ENCODE peak calls at places on chromosomes 7 and 10, in eight cellular contexts. One of them, this sample, is unnamed.

GRCh38 chr10:3094565-3095168 is 27.3 kb downstream of the PFKP start:
- DNase-seq in fibroblast of pulmonary artery: peak; percentile 47
- DNase-seq in choroid plexus epithelial cell: peak; percentile 40
- DNase-seq in MM.1S: no peak
- DNase-seq in lower lobe of right lung: no peak
- DNase-seq in GM23338: peak; percentile 6
- DNase-seq in adrenal gland: no peak
- DNase-seq in HAP-1: no peak
- DNase-seq in this sample: no peak

GRCh38 chr7:132881317-132881716 is 200.6 kb downstream of the CHCHD3 start:
- DNase-seq in fibroblast of pulmonary artery: no peak
- DNase-seq in choroid plexus epithelial cell: no peak
- DNase-seq in MM.1S: no peak
- DNase-seq in lower lobe of right lung: no peak
- DNase-seq in GM23338: no peak
- DNase-seq in adrenal gland: no peak
- DNase-seq in HAP-1: no peak
- DNase-seq in this sample: no peak

GRCh38 chr10:44776181-44776580 is 135.0 kb upstream of the TMEM72 start:
- DNase-seq in fibroblast of pulmonary artery: no peak
- DNase-seq in choroid plexus epithelial cell: no peak
- DNase-seq in MM.1S: no peak
- DNase-seq in lower lobe of right lung: no peak
- DNase-seq in GM23338: no peak
- DNase-seq in adrenal gland: no peak
- DNase-seq in HAP-1: no peak
- DNase-seq in this sample: no peak

GRCh38 chr10:78176320-78177012 is 142.8 kb downstream of the RPS24 start:
- DNase-seq in fibroblast of pulmonary artery: no peak
- DNase-seq in choroid plexus epithelial cell: no peak
- DNase-seq in MM.1S: no peak
- DNase-seq in lower lobe of right lung: no peak
- DNase-seq in GM23338: no peak
- DNase-seq in adrenal gland: no peak
- DNase-seq in HAP-1: no peak
- DNase-seq in this sample: no peak

GRCh38 chr7:155788616-155789000 is 23.7 kb downstream of the SHH start:
- DNase-seq in fibroblast of pulmonary artery: no peak
- DNase-seq in choroid plexus epithelial cell: no peak
- DNase-seq in MM.1S: no peak
- DNase-seq in lower lobe of right lung: no peak
- DNase-seq in GM23338: no peak
- DNase-seq in adrenal gland: no peak
- DNase-seq in HAP-1: no peak
- DNase-seq in this sample: no peak

GRCh38 chr10:123559066-123559822 is 106.9 kb upstream of the GPR26 start:
- DNase-seq in fibroblast of pulmonary artery: peak; percentile 66
- DNase-seq in choroid plexus epithelial cell: peak; percentile 68
- DNase-seq in MM.1S: peak; percentile 54
- DNase-seq in lower lobe of right lung: peak; percentile 65
- DNase-seq in GM23338: peak; percentile 79
- DNase-seq in adrenal gland: peak; percentile 71
- DNase-seq in HAP-1: peak; percentile 78
- DNase-seq in this sample: peak; percentile 59

GRCh38 chr10:129883637-129884389 is 80.3 kb downstream of the EBF3 start:
- DNase-seq in fibroblast of pulmonary artery: no peak
- DNase-seq in choroid plexus epithelial cell: no peak
- DNase-seq in MM.1S: no peak
- DNase-seq in lower lobe of right lung: no peak
- DNase-seq in GM23338: no peak
- DNase-seq in adrenal gland: no peak
- DNase-seq in HAP-1: no peak
- DNase-seq in this sample: no peak

GRCh38 chr7:47180268-47180826 is 401.6 kb downstream of the TNS3 start:
- DNase-seq in fibroblast of pulmonary artery: peak; percentile 79
- DNase-seq in choroid plexus epithelial cell: peak; percentile 86
- DNase-seq in MM.1S: peak; percentile 46
- DNase-seq in lower lobe of right lung: no peak
- DNase-seq in GM23338: peak; percentile 78
- DNase-seq in adrenal gland: peak; percentile 44
- DNase-seq in HAP-1: peak; percentile 51
- DNase-seq in this sample: no peak

GRCh38 chr10:871951-872403 is 59.5 kb downstream of the LARP4B start:
- DNase-seq in fibroblast of pulmonary artery: no peak
- DNase-seq in choroid plexus epithelial cell: no peak
- DNase-seq in MM.1S: no peak
- DNase-seq in lower lobe of right lung: no peak
- DNase-seq in GM23338: no peak
- DNase-seq in adrenal gland: no peak
- DNase-seq in HAP-1: no peak
- DNase-seq in this sample: no peak

GRCh38 chr7:158127241-158127640 is 460.4 kb downstream of the PTPRN2 start:
- DNase-seq in fibroblast of pulmonary artery: no peak
- DNase-seq in choroid plexus epithelial cell: no peak
- DNase-seq in MM.1S: no peak
- DNase-seq in lower lobe of right lung: no peak
- DNase-seq in GM23338: no peak
- DNase-seq in adrenal gland: no peak
- DNase-seq in HAP-1: no peak
- DNase-seq in this sample: no peak

GRCh38 chr7:106610996-106611886 is 49.7 kb downstream of the CCDC71L start:
- DNase-seq in fibroblast of pulmonary artery: peak; percentile 79
- DNase-seq in choroid plexus epithelial cell: peak; percentile 41
- DNase-seq in MM.1S: no peak
- DNase-seq in lower lobe of right lung: no peak
- DNase-seq in GM23338: peak; percentile 14
- DNase-seq in adrenal gland: no peak
- DNase-seq in HAP-1: no peak
- DNase-seq in this sample: no peak

GRCh38 chr7:134885967-134886352 is 100.3 kb upstream of the AGBL3 start:
- DNase-seq in fibroblast of pulmonary artery: peak; percentile 93
- DNase-seq in choroid plexus epithelial cell: peak; percentile 92
- DNase-seq in MM.1S: no peak
- DNase-seq in lower lobe of right lung: no peak
- DNase-seq in GM23338: no peak
- DNase-seq in adrenal gland: no peak
- DNase-seq in HAP-1: no peak
- DNase-seq in this sample: no peak

GRCh38 chr10:121598261-121599249 is at the start of gene FGFR2:
- DNase-seq in fibroblast of pulmonary artery: peak; percentile 51
- DNase-seq in choroid plexus epithelial cell: peak; percentile 54
- DNase-seq in MM.1S: peak; percentile 61
- DNase-seq in lower lobe of right lung: peak; percentile 83
- DNase-seq in GM23338: peak; percentile 92
- DNase-seq in adrenal gland: peak; percentile 85
- DNase-seq in HAP-1: peak; percentile 91
- DNase-seq in this sample: peak; percentile 87

GRCh38 chr7:1242601-1243289 is 10.1 kb downstream of the UNCX start:
- DNase-seq in fibroblast of pulmonary artery: no peak
- DNase-seq in choroid plexus epithelial cell: no peak
- DNase-seq in MM.1S: no peak
- DNase-seq in lower lobe of right lung: no peak
- DNase-seq in GM23338: peak; percentile 63
- DNase-seq in adrenal gland: no peak
- DNase-seq in HAP-1: no peak
- DNase-seq in this sample: no peak

GRCh38 chr7:74092321-74092963 is 8.8 kb downstream of the LIMK1 start:
- DNase-seq in fibroblast of pulmonary artery: no peak
- DNase-seq in choroid plexus epithelial cell: no peak
- DNase-seq in MM.1S: no peak
- DNase-seq in lower lobe of right lung: peak; percentile 57
- DNase-seq in GM23338: peak; percentile 43
- DNase-seq in adrenal gland: no peak
- DNase-seq in HAP-1: no peak
- DNase-seq in this sample: peak; percentile 51

GRCh38 chr10:84511709-84512108 is 183.3 kb downstream of the CCSER2 start:
- DNase-seq in fibroblast of pulmonary artery: no peak
- DNase-seq in choroid plexus epithelial cell: no peak
- DNase-seq in MM.1S: no peak
- DNase-seq in lower lobe of right lung: no peak
- DNase-seq in GM23338: no peak
- DNase-seq in adrenal gland: no peak
- DNase-seq in HAP-1: no peak
- DNase-seq in this sample: no peak

GRCh38 chr7:98685541-98685940 is 68.5 kb downstream of the NPTX2 start:
- DNase-seq in fibroblast of pulmonary artery: no peak
- DNase-seq in choroid plexus epithelial cell: no peak
- DNase-seq in MM.1S: no peak
- DNase-seq in lower lobe of right lung: no peak
- DNase-seq in GM23338: no peak
- DNase-seq in adrenal gland: no peak
- DNase-seq in HAP-1: no peak
- DNase-seq in this sample: no peak

GRCh38 chr7:142511801-142512200 is 237.5 kb upstream of the PRSS1 start:
- DNase-seq in fibroblast of pulmonary artery: no peak
- DNase-seq in choroid plexus epithelial cell: no peak
- DNase-seq in MM.1S: no peak
- DNase-seq in lower lobe of right lung: no peak
- DNase-seq in GM23338: no peak
- DNase-seq in adrenal gland: no peak
- DNase-seq in HAP-1: no peak
- DNase-seq in this sample: no peak

GRCh38 chr10:34145751-34146150 is 669.3 kb downstream of the PARD3 start:
- DNase-seq in fibroblast of pulmonary artery: peak; percentile 64
- DNase-seq in choroid plexus epithelial cell: peak; percentile 68
- DNase-seq in MM.1S: no peak
- DNase-seq in lower lobe of right lung: no peak
- DNase-seq in GM23338: no peak
- DNase-seq in adrenal gland: no peak
- DNase-seq in HAP-1: no peak
- DNase-seq in this sample: no peak

GRCh38 chr10:92552310-92552709 is 21.6 kb downstream of the IDE start:
- DNase-seq in fibroblast of pulmonary artery: no peak
- DNase-seq in choroid plexus epithelial cell: no peak
- DNase-seq in MM.1S: no peak
- DNase-seq in lower lobe of right lung: no peak
- DNase-seq in GM23338: no peak
- DNase-seq in adrenal gland: no peak
- DNase-seq in HAP-1: no peak
- DNase-seq in this sample: no peak

GRCh38 chr10:80168111-80168511 is 35.6 kb downstream of the PLAC9 start:
- DNase-seq in fibroblast of pulmonary artery: no peak
- DNase-seq in choroid plexus epithelial cell: no peak
- DNase-seq in MM.1S: no peak
- DNase-seq in lower lobe of right lung: no peak
- DNase-seq in GM23338: no peak
- DNase-seq in adrenal gland: no peak
- DNase-seq in HAP-1: no peak
- DNase-seq in this sample: no peak

GRCh38 chr7:17301491-17302101 is 3.1 kb downstream of the AHR start:
- DNase-seq in fibroblast of pulmonary artery: peak; percentile 69
- DNase-seq in choroid plexus epithelial cell: peak; percentile 69
- DNase-seq in MM.1S: peak; percentile 43
- DNase-seq in lower lobe of right lung: no peak
- DNase-seq in GM23338: peak; percentile 62
- DNase-seq in adrenal gland: peak; percentile 26
- DNase-seq in HAP-1: peak; percentile 66
- DNase-seq in this sample: no peak

GRCh38 chr10:132520147-132520811 is 17.3 kb upstream of the INPP5A start:
- DNase-seq in fibroblast of pulmonary artery: peak; percentile 23
- DNase-seq in choroid plexus epithelial cell: peak; percentile 80
- DNase-seq in MM.1S: no peak
- DNase-seq in lower lobe of right lung: peak; percentile 43
- DNase-seq in GM23338: no peak
- DNase-seq in adrenal gland: peak; percentile 62
- DNase-seq in HAP-1: peak; percentile 4
- DNase-seq in this sample: peak; percentile 58

GRCh38 chr7:130020434-130020833 is 30.7 kb downstream of the ZC3HC1 start:
- DNase-seq in fibroblast of pulmonary artery: no peak
- DNase-seq in choroid plexus epithelial cell: no peak
- DNase-seq in MM.1S: no peak
- DNase-seq in lower lobe of right lung: no peak
- DNase-seq in GM23338: no peak
- DNase-seq in adrenal gland: no peak
- DNase-seq in HAP-1: no peak
- DNase-seq in this sample: no peak

GRCh38 chr7:111292026-111292430 is 201.1 kb downstream of the LRRN3 start:
- DNase-seq in fibroblast of pulmonary artery: peak; percentile 33
- DNase-seq in choroid plexus epithelial cell: peak; percentile 42
- DNase-seq in MM.1S: no peak
- DNase-seq in lower lobe of right lung: no peak
- DNase-seq in GM23338: no peak
- DNase-seq in adrenal gland: no peak
- DNase-seq in HAP-1: no peak
- DNase-seq in this sample: no peak

GRCh38 chr10:8180756-8181155 is 126.3 kb downstream of the GATA3 start:
- DNase-seq in fibroblast of pulmonary artery: no peak
- DNase-seq in choroid plexus epithelial cell: no peak
- DNase-seq in MM.1S: no peak
- DNase-seq in lower lobe of right lung: no peak
- DNase-seq in GM23338: no peak
- DNase-seq in adrenal gland: no peak
- DNase-seq in HAP-1: no peak
- DNase-seq in this sample: no peak

GRCh38 chr7:121120921-121121320 is 132.4 kb downstream of the CPED1 start:
- DNase-seq in fibroblast of pulmonary artery: no peak
- DNase-seq in choroid plexus epithelial cell: no peak
- DNase-seq in MM.1S: no peak
- DNase-seq in lower lobe of right lung: no peak
- DNase-seq in GM23338: no peak
- DNase-seq in adrenal gland: no peak
- DNase-seq in HAP-1: no peak
- DNase-seq in this sample: no peak

GRCh38 chr10:120948889-120949382 is 97.8 kb downstream of the WDR11 start:
- DNase-seq in fibroblast of pulmonary artery: peak; percentile 71
- DNase-seq in choroid plexus epithelial cell: peak; percentile 84
- DNase-seq in MM.1S: peak; percentile 71
- DNase-seq in lower lobe of right lung: peak; percentile 63
- DNase-seq in GM23338: peak; percentile 86
- DNase-seq in adrenal gland: peak; percentile 66
- DNase-seq in HAP-1: peak; percentile 85
- DNase-seq in this sample: peak; percentile 70

This sample was measured in heart left ventricle.